ENCODE peak calls at places on chromosomes 12 and 14, in five cellular contexts. N is sigmoid colon, G is A549, U is uterus, E is Peyer's patch. T is an unnamed sample.

GRCh38 chr14:75249251-75249957 is 29.2 kb upstream of the FOS start:
- DNase-seq in N (no peak), G (no peak), U (no peak), E (peak), T (no peak)

GRCh38 chr12:48996794-48997718 is 2.1 kb downstream of the DDN start:
- DNase-seq in N (peak), G (peak), U (peak), E (peak), T (no peak)

GRCh38 chr12:122336015-122336946 is 70.0 kb upstream of the VPS33A start:
- DNase-seq in N (no peak), G (peak), U (no peak), E (peak), T (peak)

GRCh38 chr14:60241091-60241490 is 7.9 kb upstream of the PPM1A start:
- DNase-seq in N (no peak), G (no peak), U (no peak), E (no peak), T (no peak)

GRCh38 chr12:9786726-9787339 is 26.1 kb upstream of the CD69 start:
- DNase-seq in N (no peak), G (no peak), U (no peak), E (no peak), T (no peak)

GRCh38 chr12:117577122-117577657 is 215.8 kb upstream of the NOS1 start:
- DNase-seq in N (no peak), G (no peak), U (no peak), E (no peak), T (no peak)

GRCh38 chr12:82832091-82832490 is 145.4 kb downstream of the TMTC2 start:
- DNase-seq in N (no peak), G (no peak), U (no peak), E (no peak), T (no peak)

GRCh38 chr12:92860521-92860920 is 68.6 kb downstream of the EEA1 start:
- DNase-seq in N (no peak), G (no peak), U (no peak), E (no peak), T (no peak)

GRCh38 chr12:31297572-31298509 is 28.1 kb downstream of the SINHCAF start:
- DNase-seq in N (no peak), G (no peak), U (no peak), E (no peak), T (no peak)

GRCh38 chr14:32202468-32202865 is 602 bp downstream of the RNU6-8 start:
- DNase-seq in N (no peak), G (peak), U (no peak), E (no peak), T (no peak)

GRCh38 chr12:12612403-12612802 is 727 bp downstream of the CREBL2 start:
- DNase-seq in N (no peak), G (peak), U (no peak), E (no peak), T (peak)

GRCh38 chr12:80157640-80158039 is 58.3 kb downstream of the OTOGL start:
- DNase-seq in N (no peak), G (no peak), U (no peak), E (no peak), T (no peak)

GRCh38 chr14:93733646-93734045 is 54.6 kb downstream of the PRIMA1 start:
- DNase-seq in N (no peak), G (no peak), U (peak), E (no peak), T (no peak)

GRCh38 chr12:75853621-75854020 is 178.0 kb downstream of the PHLDA1 start:
- DNase-seq in N (no peak), G (no peak), U (no peak), E (no peak), T (no peak)

GRCh38 chr12:114925076-114925475 is 241.1 kb upstream of the TBX3 start:
- DNase-seq in N (no peak), G (no peak), U (no peak), E (no peak), T (no peak)

GRCh38 chr14:32381869-32382268 is 52.8 kb downstream of the AKAP6 start:
- DNase-seq in N (no peak), G (no peak), U (no peak), E (no peak), T (no peak)

GRCh38 chr12:128543493-128543892 is 276.5 kb downstream of the TMEM132C start:
- DNase-seq in N (no peak), G (no peak), U (no peak), E (no peak), T (no peak)

GRCh38 chr12:104763163-104763805 is 194.8 kb downstream of the SLC41A2 start:
- DNase-seq in N (no peak), G (no peak), U (no peak), E (no peak), T (no peak)

GRCh38 chr12:5889381-5890047 is 55.5 kb downstream of the ANO2 start:
- DNase-seq in N (no peak), G (peak), U (no peak), E (no peak), T (no peak)

GRCh38 chr14:33335366-33335765 is 396.7 kb downstream of the NPAS3 start:
- DNase-seq in N (no peak), G (no peak), U (no peak), E (no peak), T (no peak)

GRCh38 chr14:96203635-96204034 is 1.0 kb upstream of the BDKRB2 start:
- DNase-seq in N (no peak), G (no peak), U (no peak), E (peak), T (peak)

GRCh38 chr12:85356596-85357385 is 76.8 kb downstream of the ALX1 start:
- DNase-seq in N (no peak), G (no peak), U (no peak), E (no peak), T (no peak)

GRCh38 chr12:26832817-26833691 is at the start of gene ITPR2:
- DNase-seq in N (peak), G (peak), U (peak), E (peak), T (peak)

GRCh38 chr14:68306934-68307758 is 485.7 kb downstream of the ZFP36L1 start:
- DNase-seq in N (no peak), G (no peak), U (no peak), E (peak), T (no peak)

GRCh38 chr12:24069532-24070395 is 120.3 kb upstream of the SOX5 start:
- DNase-seq in N (no peak), G (no peak), U (no peak), E (no peak), T (no peak)

GRCh38 chr12:124046206-124046740 is 73.3 kb downstream of the ZNF664 start:
- DNase-seq in N (no peak), G (no peak), U (no peak), E (no peak), T (no peak)

GRCh38 chr14:35949933-35950332 is 123.8 kb downstream of the BRMS1L start:
- DNase-seq in N (no peak), G (peak), U (no peak), E (no peak), T (no peak)

GRCh38 chr12:132727091-132727794 is 16.6 kb downstream of the PGAM5 start:
- DNase-seq in N (no peak), G (no peak), U (no peak), E (no peak), T (no peak)

GRCh38 chr14:87108726-87109125 is 884.3 kb downstream of the GALC start:
- DNase-seq in N (no peak), G (no peak), U (no peak), E (no peak), T (no peak)

GRCh38 chr14:55782166-55782565 is 202.2 kb downstream of the KTN1 start:
- DNase-seq in N (no peak), G (no peak), U (no peak), E (no peak), T (no peak)

GRCh38 chr14:55777867-55778266 is 197.9 kb downstream of the KTN1 start:
- DNase-seq in N (no peak), G (no peak), U (no peak), E (no peak), T (no peak)

GRCh38 chr14:55781046-55781445 is 201.0 kb downstream of the KTN1 start:
- DNase-seq in N (no peak), G (no peak), U (no peak), E (no peak), T (no peak)

GRCh38 chr14:55780156-55780946 is 200.3 kb downstream of the KTN1 start:
- DNase-seq in N (no peak), G (peak), U (no peak), E (no peak), T (peak)
- TF ChIP-seq POLR2A in N (no peak), G (no peak), U (no peak), E (no peak), T (no peak)

GRCh38 chr14:64610049-64610746 is 60.4 kb downstream of the PPP1R36 start:
- DNase-seq in N (no peak), G (no peak), U (no peak), E (no peak), T (no peak)
- TF ChIP-seq POLR2A in N (no peak), G (no peak), U (no peak), E (no peak), T (no peak)

DNA sequence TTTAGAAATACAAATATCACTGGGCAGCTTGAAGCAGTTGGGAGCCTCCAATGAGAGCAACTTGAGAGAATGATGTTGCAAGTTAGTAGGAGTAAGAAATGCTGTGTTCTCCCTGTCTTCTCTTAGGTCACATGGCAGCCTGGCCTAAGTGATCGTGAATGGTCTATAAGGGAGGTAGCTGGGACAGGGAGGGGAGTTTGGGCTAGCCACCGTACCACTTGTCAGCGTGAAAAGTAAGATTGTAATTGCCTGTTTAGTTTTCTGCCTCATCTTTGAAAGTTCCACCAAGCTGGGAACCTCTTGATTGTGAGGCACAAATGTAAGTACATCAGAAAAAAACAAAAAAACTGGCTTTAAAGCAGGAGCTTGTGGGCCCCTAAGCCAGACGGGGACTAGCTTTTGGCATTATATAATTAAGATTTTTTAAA is 36.4 kb downstream of the MDM2 start:
- DNase-seq in N (no peak), G (no peak), U (no peak), E (no peak), T (no peak)
- TF ChIP-seq POLR2A in N (no peak), G (no peak), U (no peak), E (no peak), T (no peak)

GRCh38 chr14:99481745-99482099 is 513 bp downstream of the CCNK start:
- DNase-seq in N (no peak), G (peak), U (no peak), E (no peak), T (no peak)

GRCh38 chr14:99479160-99479902 is 1.3 kb downstream of the SETD3 start:
- DNase-seq in N (no peak), G (no peak), U (no peak), E (no peak), T (no peak)

GRCh38 chr14:99480856-99481744 is at the start of the genes CCNK and SETD3:
- DNase-seq in N (peak), G (peak), U (peak), E (peak), T (peak)

GRCh38 chr14:99478133-99478532 is 2.5 kb downstream of the SETD3 start:
- DNase-seq in N (no peak), G (no peak), U (no peak), E (peak), T (no peak)

GRCh38 chr14:99479903-99480855 is 480 bp downstream of the SETD3 start:
- DNase-seq in N (peak), G (peak), U (peak), E (peak), T (peak)
- TF ChIP-seq POLR2A in N (no peak), G (peak), U (peak), E (peak), T (peak)

DNA sequence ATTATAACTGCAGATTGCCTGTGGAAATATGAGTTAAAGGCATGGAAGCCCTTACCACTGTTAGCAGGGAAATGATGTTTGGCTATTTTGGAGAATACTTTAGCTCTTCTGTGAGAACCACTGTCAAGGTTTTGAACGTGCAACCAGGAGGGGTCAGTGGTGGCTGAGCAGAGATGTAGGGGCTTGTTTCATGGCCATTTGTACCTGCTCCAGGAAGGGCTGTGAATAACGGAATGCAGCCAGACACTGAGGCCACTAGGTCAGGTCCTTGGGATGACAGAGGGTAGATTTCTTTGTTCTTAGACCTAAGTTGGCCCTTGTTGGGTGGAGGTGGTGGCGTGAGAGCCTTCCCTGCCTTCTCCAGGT is 8.3 kb downstream of the TRAF3 start:
- DNase-seq in N (no peak), G (no peak), U (no peak), E (no peak), T (no peak)
- TF ChIP-seq POLR2A in N (no peak), G (no peak), U (no peak), E (no peak), T (no peak)